ENCODE peak calls at places on chromosome 16, in nine cellular contexts. J, M, O, S, L, B, W, G and N are unnamed samples.

GRCh38 chr16:1543085-1543896 is 9.8 kb downstream of the TMEM204 start:
- DNase-seq in L (peak), W (peak), B (peak), S (peak), J (peak), M (peak), O (peak), G (peak), N (no peak)

GRCh38 chr16:77499373-77500285 is 64.8 kb upstream of the ADAMTS18 start:
- DNase-seq in O (peak), L (peak), W (no peak), J (peak), M (peak), G (no peak), S (peak), B (no peak), N (no peak)

GRCh38 chr16:74575805-74576643 is 30.9 kb downstream of the GLG1 start:
- DNase-seq in M (no peak), O (no peak), W (no peak), J (no peak), G (no peak), L (no peak), S (no peak), B (no peak), N (no peak)

GRCh38 chr16:72262711-72263110 is 90.8 kb upstream of the PMFBP1 start:
- DNase-seq in W (no peak), M (no peak), S (no peak), O (no peak), B (no peak), G (no peak), L (no peak), J (no peak), N (no peak)

GRCh38 chr16:77431131-77431670 is 3.6 kb downstream of the ADAMTS18 start:
- DNase-seq in O (no peak), J (no peak), G (no peak), B (no peak), S (no peak), M (no peak), W (no peak), L (no peak), N (no peak)

GRCh38 chr16:14286381-14287230 is 215.5 kb downstream of the MRTFB start:
- DNase-seq in S (peak), L (no peak), W (peak), B (no peak), G (no peak), M (no peak), O (no peak), J (peak), N (no peak)

GRCh38 chr16:89412811-89413210 is 77.5 kb downstream of the ANKRD11 start:
- DNase-seq in O (no peak), J (no peak), M (peak), B (no peak), L (peak), W (peak), S (no peak), G (no peak), N (no peak)

GRCh38 chr16:81723098-81723723 is 55.9 kb upstream of the PLCG2 start:
- DNase-seq in W (peak), J (no peak), B (no peak), L (peak), G (no peak), O (peak), M (peak), S (peak), N (peak)

GRCh38 chr16:21659124-21659523 is 4.6 kb upstream of the OTOA start:
- DNase-seq in L (no peak), S (no peak), G (no peak), W (no peak), B (no peak), O (no peak), J (no peak), M (no peak), N (no peak)

GRCh38 chr16:84949776-84950436 is 61.4 kb downstream of the ZDHHC7 start:
- DNase-seq in L (no peak), G (no peak), W (no peak), B (no peak), J (no peak), S (no peak), O (no peak), M (no peak), N (no peak)

GRCh38 chr16:87416826-87417471 is 24.8 kb downstream of the MAP1LC3B start:
- DNase-seq in G (peak), L (peak), S (peak), O (peak), J (peak), W (no peak), B (no peak), M (no peak), N (no peak)

GRCh38 chr16:11050954-11051353 is 106.6 kb downstream of the CLEC16A start:
- DNase-seq in J (no peak), W (peak), S (no peak), O (no peak), B (no peak), G (no peak), L (no peak), M (no peak), N (no peak)

GRCh38 chr16:88926374-88926990 is 50.5 kb downstream of the CBFA2T3 start:
- DNase-seq in L (peak), M (no peak), G (no peak), S (no peak), B (no peak), O (no peak), J (no peak), W (no peak), N (no peak)

GRCh38 chr16:716768-717325 is 1.9 kb downstream of the METRN start:
- DNase-seq in S (no peak), L (no peak), M (no peak), O (no peak), J (no peak), G (no peak), B (no peak), W (no peak), N (no peak)

GRCh38 chr16:50323335-50324011 is 45.3 kb downstream of the BRD7 start:
- DNase-seq in M (no peak), B (no peak), O (peak), S (peak), L (peak), J (no peak), G (no peak), W (no peak), N (no peak)

GRCh38 chr16:85136705-85137322 is 24.5 kb upstream of the CIBAR2 start:
- DNase-seq in J (peak), W (peak), M (peak), G (no peak), O (no peak), L (peak), B (no peak), S (peak), N (no peak)

GRCh38 chr16:80719573-80719972 is 84.8 kb downstream of the CDYL2 start:
- DNase-seq in O (no peak), B (no peak), L (no peak), S (no peak), M (no peak), W (no peak), J (no peak), G (no peak), N (no peak)

GRCh38 chr16:8730335-8730915 is 56.0 kb downstream of the ABAT start:
- DNase-seq in J (no peak), W (no peak), S (no peak), O (no peak), G (no peak), L (no peak), B (no peak), M (no peak), N (no peak)

GRCh38 chr16:31002252-31002700 is 8.2 kb downstream of the STX1B start:
- DNase-seq in W (peak), J (no peak), S (peak), M (no peak), O (no peak), L (no peak), B (no peak), G (no peak), N (no peak)
- H3K4me3 ChIP-seq in W (no peak), J (no peak), S (no peak), M (no peak), O (no peak), L (no peak), B (no peak), G (peak), N (no peak)

GRCh38 chr16:66872524-66872923 is 7.8 kb upstream of the PDP2 start:
- DNase-seq in M (no peak), G (no peak), B (no peak), S (peak), W (no peak), L (peak), J (no peak), O (no peak), N (no peak)
- H3K4me3 ChIP-seq in M (peak), G (peak), B (peak), S (peak), W (peak), L (no peak), J (peak), O (peak), N (peak)

GRCh38 chr16:67429799-67430503 is 970 bp upstream of the HSD11B2 start:
- DNase-seq in L (no peak), B (no peak), S (no peak), O (no peak), J (no peak), G (no peak), M (no peak), W (no peak), N (no peak)
- H3K4me3 ChIP-seq in L (no peak), B (peak), S (peak), O (peak), J (peak), G (peak), M (peak), W (peak), N (peak)

GRCh38 chr16:27377666-27378485 is 24.1 kb upstream of the IL21R start:
- DNase-seq in G (no peak), L (no peak), W (no peak), S (no peak), B (no peak), O (no peak), M (no peak), J (no peak), N (no peak)
- H3K4me3 ChIP-seq in G (no peak), L (no peak), W (no peak), S (no peak), B (no peak), O (no peak), M (no peak), J (no peak), N (no peak)

GRCh38 chr16:3029499-3030127 is 5.8 kb downstream of the THOC6 start:
- DNase-seq in O (no peak), M (no peak), G (no peak), J (no peak), W (peak), L (no peak), S (peak), B (no peak), N (no peak)
- H3K4me3 ChIP-seq in O (peak), M (no peak), G (peak), J (no peak), W (no peak), L (no peak), S (peak), B (peak), N (peak)

GRCh38 chr16:64440421-64440831 is 681.4 kb downstream of the CDH11 start:
- DNase-seq in S (peak), B (no peak), W (no peak), M (peak), O (peak), L (peak), G (no peak), J (no peak), N (peak)
- H3K4me3 ChIP-seq in S (no peak), B (no peak), W (no peak), M (no peak), O (no peak), L (no peak), G (no peak), J (no peak), N (no peak)